ENCODE peak calls at places on chromosomes 11 and 22, in five cellular contexts. One of them, this sample, is unnamed.

GRCh38 chr11:61968758-61969390 is 1.4 kb upstream of the FTH1 start:
- DNase-seq in astrocyte of the cerebellum: no peak
- DNase-seq in H1: no peak
- DNase-seq in GM13977: no peak
- DNase-seq in activated B cell treated with CpG ODN at 0.5 μM for 24 hours: peak; percentile 7
- DNase-seq in this sample: no peak

GRCh38 chr11:107688322-107688918 is 23.4 kb downstream of the SLN start:
- DNase-seq in GM13977: no peak
- DNase-seq in H1: no peak
- DNase-seq in astrocyte of the cerebellum: no peak
- DNase-seq in activated B cell treated with CpG ODN at 0.5 μM for 24 hours: no peak
- DNase-seq in this sample: no peak

GRCh38 chr11:73019996-73020395 is 122.1 kb downstream of the FCHSD2 start:
- DNase-seq in H1: no peak
- DNase-seq in activated B cell treated with CpG ODN at 0.5 μM for 24 hours: no peak
- DNase-seq in GM13977: no peak
- DNase-seq in astrocyte of the cerebellum: no peak
- DNase-seq in this sample: no peak

GRCh38 chr11:73152861-73153483 is 10.9 kb upstream of the FCHSD2 start:
- DNase-seq in activated B cell treated with CpG ODN at 0.5 μM for 24 hours: peak; percentile 68
- DNase-seq in GM13977: peak; percentile 81
- DNase-seq in H1: no peak
- DNase-seq in astrocyte of the cerebellum: no peak
- DNase-seq in this sample: no peak

GRCh38 chr11:127656266-127656879 is 655.8 kb upstream of the KIRREL3 start:
- DNase-seq in GM13977: no peak
- DNase-seq in H1: no peak
- DNase-seq in astrocyte of the cerebellum: no peak
- DNase-seq in activated B cell treated with CpG ODN at 0.5 μM for 24 hours: no peak
- DNase-seq in this sample: no peak

GRCh38 chr11:79414644-79415317 is 26.0 kb downstream of the TENM4 start:
- DNase-seq in astrocyte of the cerebellum: peak; percentile 83
- DNase-seq in activated B cell treated with CpG ODN at 0.5 μM for 24 hours: no peak
- DNase-seq in H1: no peak
- DNase-seq in GM13977: no peak
- DNase-seq in this sample: no peak

GRCh38 chr11:73262851-73263495 is 9.2 kb upstream of the P2RY6 start:
- DNase-seq in H1: no peak
- DNase-seq in GM13977: no peak
- DNase-seq in astrocyte of the cerebellum: no peak
- DNase-seq in activated B cell treated with CpG ODN at 0.5 μM for 24 hours: no peak
- DNase-seq in this sample: no peak

GRCh38 chr22:22242488-22242887 is 2.1 kb upstream of the VPREB1 start:
- DNase-seq in astrocyte of the cerebellum: no peak
- DNase-seq in H1: no peak
- DNase-seq in GM13977: no peak
- DNase-seq in activated B cell treated with CpG ODN at 0.5 μM for 24 hours: no peak
- DNase-seq in this sample: no peak

GRCh38 chr11:11309906-11310305 is 43.1 kb downstream of the CSNK2A3 start:
- DNase-seq in GM13977: no peak
- DNase-seq in activated B cell treated with CpG ODN at 0.5 μM for 24 hours: no peak
- DNase-seq in H1: no peak
- DNase-seq in astrocyte of the cerebellum: no peak
- DNase-seq in this sample: no peak

GRCh38 chr11:11311169-11311568 is 41.9 kb downstream of the CSNK2A3 start:
- DNase-seq in H1: no peak
- DNase-seq in GM13977: no peak
- DNase-seq in activated B cell treated with CpG ODN at 0.5 μM for 24 hours: no peak
- DNase-seq in astrocyte of the cerebellum: no peak
- DNase-seq in this sample: no peak

GRCh38 chr11:11313902-11314692 is 39.0 kb downstream of the CSNK2A3 start:
- DNase-seq in astrocyte of the cerebellum: no peak
- DNase-seq in GM13977: no peak
- DNase-seq in activated B cell treated with CpG ODN at 0.5 μM for 24 hours: no peak
- DNase-seq in H1: no peak
- DNase-seq in this sample: no peak

GRCh38 chr11:11313426-11313825 is 39.6 kb downstream of the CSNK2A3 start:
- DNase-seq in activated B cell treated with CpG ODN at 0.5 μM for 24 hours: no peak
- DNase-seq in GM13977: no peak
- DNase-seq in H1: no peak
- DNase-seq in astrocyte of the cerebellum: no peak
- DNase-seq in this sample: no peak

DNA sequence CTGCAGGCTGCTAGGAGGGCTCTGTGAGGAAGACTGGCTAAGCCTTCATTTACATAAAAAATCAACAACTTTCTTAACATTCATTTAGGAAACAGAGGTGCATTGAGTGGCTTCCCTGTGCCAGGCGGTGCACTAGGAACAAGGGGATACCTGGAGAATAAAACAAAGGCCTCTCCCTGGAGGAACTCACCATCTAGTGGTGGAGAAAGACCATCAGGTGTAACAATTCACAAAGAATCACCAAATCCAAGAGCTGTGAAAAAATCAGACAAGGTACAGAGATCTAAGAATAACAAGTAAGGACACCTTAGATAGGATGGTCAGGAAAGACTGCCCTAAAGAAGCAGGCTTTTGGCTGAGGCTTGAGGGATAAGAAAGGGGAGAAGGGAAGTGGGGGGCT is 40.3 kb downstream of the CSNK2A3 start:
- DNase-seq in H1: no peak
- DNase-seq in GM13977: no peak
- DNase-seq in activated B cell treated with CpG ODN at 0.5 μM for 24 hours: no peak
- DNase-seq in astrocyte of the cerebellum: no peak
- DNase-seq in this sample: no peak
- TF ChIP-seq CTCF in H1: no peak
- TF ChIP-seq CTCF in GM13977: no peak
- TF ChIP-seq CTCF in activated B cell treated with CpG ODN at 0.5 μM for 24 hours: no peak
- TF ChIP-seq CTCF in astrocyte of the cerebellum: no peak
- TF ChIP-seq CTCF in this sample: no peak

GRCh38 chr11:105621985-105622384 is 12.1 kb downstream of the GRIA4 start:
- DNase-seq in GM13977: no peak
- DNase-seq in H1: no peak
- DNase-seq in astrocyte of the cerebellum: no peak
- DNase-seq in activated B cell treated with CpG ODN at 0.5 μM for 24 hours: no peak
- DNase-seq in this sample: no peak
- TF ChIP-seq CTCF in GM13977: no peak
- TF ChIP-seq CTCF in H1: no peak
- TF ChIP-seq CTCF in astrocyte of the cerebellum: no peak
- TF ChIP-seq CTCF in activated B cell treated with CpG ODN at 0.5 μM for 24 hours: no peak
- TF ChIP-seq CTCF in this sample: no peak

DNA sequence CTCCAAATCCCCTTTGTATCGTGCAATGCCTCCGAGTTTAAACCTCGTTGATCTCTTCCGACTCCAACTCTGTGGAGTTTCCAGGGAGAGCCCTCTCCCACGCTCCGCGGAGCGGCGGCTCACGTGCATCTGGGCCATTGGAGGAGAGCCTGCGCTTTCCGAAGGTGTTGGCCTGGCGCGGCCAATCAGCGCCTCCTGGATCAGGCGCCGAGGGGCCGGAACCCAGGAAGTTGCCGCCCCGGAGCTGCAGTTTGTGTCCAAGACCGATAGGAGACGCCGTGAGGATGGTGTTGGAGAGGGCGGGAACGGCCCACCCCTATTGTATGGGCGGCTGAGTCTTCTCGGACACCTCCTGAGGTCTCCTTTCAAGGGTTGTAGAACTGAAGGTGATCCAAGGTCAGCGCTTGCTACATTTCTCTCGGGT is 1.6 kb downstream of the ADAMTS15 start:
- DNase-seq in H1: peak; percentile 75
- DNase-seq in GM13977: no peak
- DNase-seq in activated B cell treated with CpG ODN at 0.5 μM for 24 hours: no peak
- DNase-seq in astrocyte of the cerebellum: peak; percentile 72
- DNase-seq in this sample: no peak
- TF ChIP-seq CTCF in H1: peak; percentile 83
- TF ChIP-seq CTCF in GM13977: no peak
- TF ChIP-seq CTCF in activated B cell treated with CpG ODN at 0.5 μM for 24 hours: no peak
- TF ChIP-seq CTCF in astrocyte of the cerebellum: peak; percentile 82
- TF ChIP-seq CTCF in this sample: peak; percentile 42

DNA sequence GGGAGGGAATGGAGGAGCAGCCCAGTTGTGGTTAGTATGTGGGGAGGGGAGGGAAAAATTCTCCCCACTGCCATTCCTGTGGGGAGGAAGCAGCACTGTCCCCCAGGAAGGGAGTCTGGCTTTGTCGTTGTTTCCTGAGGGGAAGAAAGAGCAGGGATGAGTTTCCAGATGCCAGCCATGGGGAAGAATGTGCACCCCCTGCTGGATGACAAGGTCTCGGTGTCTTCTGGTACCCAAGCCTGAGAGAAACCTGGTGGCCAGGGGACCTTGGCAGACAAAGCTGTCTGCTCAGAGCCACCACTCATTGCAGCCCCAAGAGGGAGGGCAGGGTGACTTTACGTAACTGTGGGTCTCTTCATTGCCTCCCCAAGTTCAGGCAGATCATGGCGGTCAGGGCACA is 81.3 kb upstream of the CD82 start:
- DNase-seq in astrocyte of the cerebellum: no peak
- DNase-seq in activated B cell treated with CpG ODN at 0.5 μM for 24 hours: no peak
- DNase-seq in H1: no peak
- DNase-seq in GM13977: peak; percentile 24
- DNase-seq in this sample: no peak
- TF ChIP-seq CTCF in astrocyte of the cerebellum: peak; percentile 22
- TF ChIP-seq CTCF in activated B cell treated with CpG ODN at 0.5 μM for 24 hours: no peak
- TF ChIP-seq CTCF in H1: peak; percentile 56
- TF ChIP-seq CTCF in GM13977: peak; percentile 35
- TF ChIP-seq CTCF in this sample: peak; percentile 39